ENCODE peak calls at places on chromosome 18, in nine cellular contexts. One of them, this sample, is unnamed.

GRCh38 chr18:58635891-58636290 is 7.0 kb upstream of the ALPK2 start:
- DNase-seq in Peyer's patch: no peak
- DNase-seq in HL-60: no peak
- DNase-seq in Calu3: no peak
- DNase-seq in activated naive CD4-positive, alpha-beta T cell treated with anti-CD3 and anti-CD28 coated beads for 36 hours: no peak
- DNase-seq in endothelial cell: no peak
- DNase-seq in activated T-helper 2 cell treated with anti-CD3 and anti-CD28 coated beads, Interferon-gamma antibody, Interleukin-2, Interleukin-4, amounts not matched to agents 10 μg/mL and 5 μg/mL and 100 μg/mL, durations not matched to agents 14 hours and 24 hours and 36 hours: no peak
- DNase-seq in epithelial cell of esophagus: peak; percentile 82
- DNase-seq in CD4-positive, alpha-beta memory T cell: no peak
- DNase-seq in this sample: peak; percentile 74

GRCh38 chr18:45449761-45450227 is 165.5 kb upstream of the SLC14A2 start:
- DNase-seq in endothelial cell: no peak
- DNase-seq in CD4-positive, alpha-beta memory T cell: no peak
- DNase-seq in epithelial cell of esophagus: no peak
- DNase-seq in Peyer's patch: peak; percentile 52
- DNase-seq in activated T-helper 2 cell treated with anti-CD3 and anti-CD28 coated beads, Interferon-gamma antibody, Interleukin-2, Interleukin-4, amounts not matched to agents 10 μg/mL and 5 μg/mL and 100 μg/mL, durations not matched to agents 14 hours and 24 hours and 36 hours: no peak
- DNase-seq in Calu3: no peak
- DNase-seq in HL-60: no peak
- DNase-seq in activated naive CD4-positive, alpha-beta T cell treated with anti-CD3 and anti-CD28 coated beads for 36 hours: no peak
- DNase-seq in this sample: peak; percentile 57

GRCh38 chr18:54232485-54233227 is 8.2 kb upstream of the MBD2 start:
- DNase-seq in Calu3: no peak
- DNase-seq in activated T-helper 2 cell treated with anti-CD3 and anti-CD28 coated beads, Interferon-gamma antibody, Interleukin-2, Interleukin-4, amounts not matched to agents 10 μg/mL and 5 μg/mL and 100 μg/mL, durations not matched to agents 14 hours and 24 hours and 36 hours: no peak
- DNase-seq in HL-60: no peak
- DNase-seq in CD4-positive, alpha-beta memory T cell: no peak
- DNase-seq in endothelial cell: no peak
- DNase-seq in activated naive CD4-positive, alpha-beta T cell treated with anti-CD3 and anti-CD28 coated beads for 36 hours: no peak
- DNase-seq in Peyer's patch: no peak
- DNase-seq in epithelial cell of esophagus: no peak
- DNase-seq in this sample: no peak

GRCh38 chr18:71250191-71250590 is 961.3 kb downstream of the SOCS6 start:
- DNase-seq in HL-60: no peak
- DNase-seq in Calu3: no peak
- DNase-seq in epithelial cell of esophagus: no peak
- DNase-seq in activated naive CD4-positive, alpha-beta T cell treated with anti-CD3 and anti-CD28 coated beads for 36 hours: no peak
- DNase-seq in CD4-positive, alpha-beta memory T cell: no peak
- DNase-seq in endothelial cell: no peak
- DNase-seq in Peyer's patch: no peak
- DNase-seq in activated T-helper 2 cell treated with anti-CD3 and anti-CD28 coated beads, Interferon-gamma antibody, Interleukin-2, Interleukin-4, amounts not matched to agents 10 μg/mL and 5 μg/mL and 100 μg/mL, durations not matched to agents 14 hours and 24 hours and 36 hours: no peak
- DNase-seq in this sample: no peak

GRCh38 chr18:62663731-62664336 is 51.5 kb upstream of the PHLPP1 start:
- DNase-seq in Calu3: no peak
- DNase-seq in epithelial cell of esophagus: peak; percentile 67
- DNase-seq in endothelial cell: no peak
- DNase-seq in HL-60: no peak
- DNase-seq in CD4-positive, alpha-beta memory T cell: no peak
- DNase-seq in Peyer's patch: no peak
- DNase-seq in activated T-helper 2 cell treated with anti-CD3 and anti-CD28 coated beads, Interferon-gamma antibody, Interleukin-2, Interleukin-4, amounts not matched to agents 10 μg/mL and 5 μg/mL and 100 μg/mL, durations not matched to agents 14 hours and 24 hours and 36 hours: no peak
- DNase-seq in activated naive CD4-positive, alpha-beta T cell treated with anti-CD3 and anti-CD28 coated beads for 36 hours: no peak
- DNase-seq in this sample: peak; percentile 79

GRCh38 chr18:76405761-76406356 is 89.2 kb downstream of the ZNF516 start:
- DNase-seq in Peyer's patch: no peak
- DNase-seq in Calu3: peak; percentile 55
- DNase-seq in HL-60: peak; percentile 54
- DNase-seq in activated naive CD4-positive, alpha-beta T cell treated with anti-CD3 and anti-CD28 coated beads for 36 hours: no peak
- DNase-seq in epithelial cell of esophagus: peak; percentile 46
- DNase-seq in endothelial cell: peak; percentile 46
- DNase-seq in activated T-helper 2 cell treated with anti-CD3 and anti-CD28 coated beads, Interferon-gamma antibody, Interleukin-2, Interleukin-4, amounts not matched to agents 10 μg/mL and 5 μg/mL and 100 μg/mL, durations not matched to agents 14 hours and 24 hours and 36 hours: no peak
- DNase-seq in CD4-positive, alpha-beta memory T cell: peak; percentile 17
- DNase-seq in this sample: peak; percentile 54

GRCh38 chr18:71598374-71598773 is 945.8 kb downstream of the CBLN2 start:
- DNase-seq in epithelial cell of esophagus: no peak
- DNase-seq in activated T-helper 2 cell treated with anti-CD3 and anti-CD28 coated beads, Interferon-gamma antibody, Interleukin-2, Interleukin-4, amounts not matched to agents 10 μg/mL and 5 μg/mL and 100 μg/mL, durations not matched to agents 14 hours and 24 hours and 36 hours: no peak
- DNase-seq in endothelial cell: no peak
- DNase-seq in Calu3: no peak
- DNase-seq in activated naive CD4-positive, alpha-beta T cell treated with anti-CD3 and anti-CD28 coated beads for 36 hours: no peak
- DNase-seq in CD4-positive, alpha-beta memory T cell: no peak
- DNase-seq in HL-60: no peak
- DNase-seq in Peyer's patch: no peak
- DNase-seq in this sample: peak; percentile 38

GRCh38 chr18:23191952-23192662 is 56.8 kb downstream of the CABLES1 start:
- DNase-seq in CD4-positive, alpha-beta memory T cell: no peak
- DNase-seq in activated T-helper 2 cell treated with anti-CD3 and anti-CD28 coated beads, Interferon-gamma antibody, Interleukin-2, Interleukin-4, amounts not matched to agents 10 μg/mL and 5 μg/mL and 100 μg/mL, durations not matched to agents 14 hours and 24 hours and 36 hours: no peak
- DNase-seq in activated naive CD4-positive, alpha-beta T cell treated with anti-CD3 and anti-CD28 coated beads for 36 hours: no peak
- DNase-seq in HL-60: no peak
- DNase-seq in epithelial cell of esophagus: peak; percentile 49
- DNase-seq in endothelial cell: peak; percentile 59
- DNase-seq in Calu3: no peak
- DNase-seq in Peyer's patch: no peak
- DNase-seq in this sample: peak; percentile 76